ENCODE peak calls at places on chromosomes 11 and 22, in eight cellular contexts. L, Q, U, N, G, C, D and S are unnamed samples.

GRCh38 chr22:23514317-23515038 is 65.6 kb downstream of the IGLL1 start:
- DNase-seq in L (no peak), Q (no peak), U (no peak), N (no peak), G (no peak), C (no peak), D (no peak), S (no peak)

GRCh38 chr11:70742553-70743291 is 344.4 kb downstream of the CTTN start:
- DNase-seq in L (no peak), Q (no peak), U (no peak), N (no peak), G (no peak), C (peak), D (no peak), S (no peak)

GRCh38 chr22:18110194-18110943 is at the start of gene TUBA8:
- DNase-seq in L (no peak), Q (no peak), U (no peak), N (peak), G (peak), C (peak), D (peak), S (peak)

GRCh38 chr11:47358731-47359051 is 6.2 kb upstream of the MYBPC3 start:
- DNase-seq in L (no peak), Q (no peak), U (no peak), N (no peak), G (no peak), C (no peak), D (no peak), S (no peak)

GRCh38 chr11:312092-312816 is 1.6 kb upstream of the IFITM1 start:
- DNase-seq in L (no peak), Q (no peak), U (peak), N (no peak), G (no peak), C (no peak), D (no peak), S (peak)

GRCh38 chr11:34613462-34614183 is 7.3 kb upstream of the EHF start:
- DNase-seq in L (no peak), Q (no peak), U (no peak), N (no peak), G (no peak), C (no peak), D (no peak), S (no peak)

GRCh38 chr11:18700375-18700774 is 1.8 kb downstream of the TMEM86A start:
- DNase-seq in L (no peak), Q (no peak), U (no peak), N (no peak), G (no peak), C (no peak), D (no peak), S (no peak)

GRCh38 chr11:133078591-133079179 is 453.6 kb downstream of the OPCML start:
- DNase-seq in L (peak), Q (no peak), U (no peak), N (peak), G (peak), C (no peak), D (no peak), S (no peak)

GRCh38 chr11:93216511-93217121 is 18.8 kb upstream of the SLC36A4 start:
- DNase-seq in L (no peak), Q (no peak), U (no peak), N (peak), G (no peak), C (no peak), D (no peak), S (no peak)

GRCh38 chr22:20271114-20271994 is 3.2 kb upstream of the RTN4R start:
- DNase-seq in L (no peak), Q (no peak), U (no peak), N (no peak), G (no peak), C (no peak), D (no peak), S (no peak)

GRCh38 chr11:119320593-119321524 is 3.9 kb upstream of the MCAM start:
- DNase-seq in L (no peak), Q (no peak), U (no peak), N (peak), G (peak), C (no peak), D (no peak), S (peak)

GRCh38 chr11:127345819-127346459 is 345.4 kb upstream of the KIRREL3 start:
- DNase-seq in L (no peak), Q (peak), U (no peak), N (peak), G (peak), C (peak), D (peak), S (no peak)

GRCh38 chr11:8039530-8040260 is 41.3 kb upstream of the TUB start:
- DNase-seq in L (no peak), Q (no peak), U (no peak), N (no peak), G (no peak), C (no peak), D (no peak), S (no peak)

GRCh38 chr22:24175160-24175808 is 6.0 kb upstream of the SUSD2 start:
- DNase-seq in L (no peak), Q (no peak), U (peak), N (peak), G (peak), C (peak), D (peak), S (peak)

GRCh38 chr22:47627561-47628253 is 865.3 kb downstream of the TBC1D22A start:
- DNase-seq in L (no peak), Q (no peak), U (no peak), N (no peak), G (no peak), C (no peak), D (no peak), S (no peak)

GRCh38 chr11:122085264-122085663 is 30.8 kb downstream of the BLID start:
- DNase-seq in L (peak), Q (no peak), U (no peak), N (no peak), G (peak), C (no peak), D (no peak), S (no peak)

GRCh38 chr22:38069372-38070249 is 12.4 kb downstream of the PICK1 start:
- DNase-seq in L (peak), Q (no peak), U (no peak), N (peak), G (peak), C (no peak), D (no peak), S (peak)

GRCh38 chr11:20937826-20938225 is 268.4 kb downstream of the NELL1 start:
- DNase-seq in L (no peak), Q (no peak), U (no peak), N (no peak), G (no peak), C (no peak), D (no peak), S (no peak)

GRCh38 chr11:45301537-45302246 is 15.6 kb upstream of the SYT13 start:
- DNase-seq in L (no peak), Q (no peak), U (no peak), N (peak), G (no peak), C (no peak), D (no peak), S (no peak)

GRCh38 chr22:36329217-36330078 is 58.3 kb downstream of the MYH9 start:
- DNase-seq in L (peak), Q (peak), U (peak), N (no peak), G (peak), C (no peak), D (peak), S (peak)

GRCh38 chr11:64269380-64270234 is 14.9 kb downstream of the BAD start:
- DNase-seq in L (peak), Q (peak), U (peak), N (peak), G (peak), C (peak), D (peak), S (peak)

GRCh38 chr11:67697846-67698245 is 23.4 kb upstream of the ALDH3B2 start:
- DNase-seq in L (no peak), Q (no peak), U (no peak), N (no peak), G (no peak), C (no peak), D (no peak), S (no peak)